ENCODE peak calls at places on chromosomes 11 and 22, in five cellular contexts. D, A, R, M and S are unnamed samples.

GRCh38 chr22:23233746-23234408 is 53.6 kb downstream of the BCR start:
- DNase-seq in M (no peak), A (no peak), R (no peak), D (no peak), S (no peak)

GRCh38 chr22:38725900-38726655 is 20.3 kb downstream of the GTPBP1 start:
- DNase-seq in A (no peak), R (no peak), D (no peak), M (no peak), S (no peak)

GRCh38 chr11:10481567-10482349 is 26.7 kb downstream of the AMPD3 start:
- DNase-seq in R (no peak), M (no peak), A (no peak), D (no peak), S (no peak)

GRCh38 chr11:1146311-1146864 is 11.4 kb upstream of the MUC5AC start:
- DNase-seq in R (no peak), A (no peak), D (no peak), M (no peak), S (no peak)

GRCh38 chr11:116862101-116862637 is 24.7 kb upstream of the APOA1 start:
- DNase-seq in M (no peak), A (no peak), D (no peak), R (no peak), S (no peak)

GRCh38 chr22:32606181-32606580 is 131.6 kb downstream of the FBXO7 start:
- DNase-seq in R (no peak), M (no peak), A (no peak), D (no peak), S (no peak)

GRCh38 chr11:285894-286220 is 3.1 kb upstream of the PGGHG start:
- DNase-seq in A (no peak), M (no peak), R (no peak), D (no peak), S (no peak)

GRCh38 chr11:100730266-100730665 is 43.2 kb downstream of the ARHGAP42 start:
- DNase-seq in A (peak; percentile 94), D (peak; percentile 53), M (no peak), R (peak; percentile 58), S (no peak)

GRCh38 chr11:126604461-126604860 is 249.0 kb downstream of the ST3GAL4 start:
- DNase-seq in R (no peak), A (no peak), D (no peak), M (no peak), S (no peak)

GRCh38 chr11:64364435-64364834 is 5.5 kb downstream of the RPS6KA4 start:
- DNase-seq in R (no peak), A (no peak), D (no peak), M (no peak), S (no peak)

GRCh38 chr11:128502736-128503135 is 84.6 kb downstream of the ETS1 start:
- DNase-seq in A (peak; percentile 77), D (peak; percentile 85), R (peak; percentile 83), M (no peak), S (no peak)

GRCh38 chr11:75035911-75036536 is 47.3 kb downstream of the NEU3 start:
- DNase-seq in A (no peak), R (no peak), D (no peak), M (no peak), S (no peak)

GRCh38 chr11:34754171-34754823 is 133.4 kb downstream of the EHF start:
- DNase-seq in R (no peak), M (no peak), A (no peak), D (no peak), S (no peak)

GRCh38 chr11:72354356-72355115 is 79.8 kb downstream of the CLPB start:
- DNase-seq in R (no peak), D (no peak), M (no peak), A (no peak), S (no peak)

GRCh38 chr11:15075162-15075526 is 1.8 kb downstream of the CALCB start:
- DNase-seq in M (no peak), A (no peak), R (no peak), D (no peak), S (no peak)

GRCh38 chr11:126375726-126376125 is 20.2 kb downstream of the ST3GAL4 start:
- DNase-seq in R (peak; percentile 39), D (no peak), A (no peak), M (no peak), S (peak; percentile 16)

GRCh38 chr11:134632347-134633119 is 220.5 kb upstream of the B3GAT1 start:
- DNase-seq in D (no peak), M (no peak), R (no peak), A (no peak), S (no peak)

GRCh38 chr22:45974498-45974897 is 2.5 kb downstream of the WNT7B start:
- DNase-seq in M (no peak), R (no peak), A (no peak), D (no peak), S (no peak)

GRCh38 chr22:43142881-43143562 is at the start of gene MCAT:
- DNase-seq in M (peak; percentile 90), A (no peak), D (peak; percentile 35), R (no peak), S (no peak)

GRCh38 chr11:70948855-70949551 is 303.4 kb downstream of the SHANK2 start:
- DNase-seq in D (no peak), R (no peak), A (no peak), M (peak; percentile 74), S (no peak)

GRCh38 chr11:112826026-112826425 is 135.2 kb upstream of the NCAM1 start:
- DNase-seq in A (no peak), R (no peak), M (no peak), D (no peak), S (no peak)

GRCh38 chr11:535519-536454 is at the start of gene HRAS:
- DNase-seq in D (peak; percentile 87), A (peak; percentile 66), R (peak; percentile 60), M (peak; percentile 97), S (peak; percentile 14)

GRCh38 chr11:44944181-44944852 is 6.4 kb downstream of the TP53I11 start:
- DNase-seq in M (no peak), A (no peak), D (no peak), R (no peak), S (no peak)

GRCh38 chr11:6745465-6746015 is 26.2 kb downstream of the OR2AG2 start:
- DNase-seq in M (no peak), A (no peak), R (no peak), D (no peak), S (no peak)

GRCh38 chr22:19806213-19807160 is 45.9 kb downstream of the TBX1 start:
- DNase-seq in D (no peak), A (no peak), R (no peak), M (peak; percentile 86), S (no peak)

GRCh38 chr11:69922596-69923111 is 103.4 kb upstream of the FGF3 start:
- DNase-seq in R (no peak), A (no peak), M (no peak), D (no peak), S (no peak)

GRCh38 chr11:92211576-92212167 is 12.9 kb upstream of the FAT3 start:
- DNase-seq in A (peak; percentile 14), M (no peak), R (no peak), D (peak; percentile 24), S (no peak)

GRCh38 chr11:108871152-108871551 is 206.3 kb downstream of the DDX10 start:
- DNase-seq in D (no peak), M (no peak), A (no peak), R (no peak), S (no peak)

GRCh38 chr22:27507935-27508504 is 293.5 kb downstream of the MN1 start:
- DNase-seq in D (no peak), R (no peak), A (no peak), M (no peak), S (no peak)

GRCh38 chr11:72239296-72239848 is 4.6 kb downstream of the PHOX2A start:
- DNase-seq in R (no peak), D (peak; percentile 34), M (no peak), A (no peak), S (no peak)

GRCh38 chr11:77823775-77824174 is 2.8 kb downstream of the AAMDC start:
- DNase-seq in D (no peak), A (no peak), R (no peak), M (no peak), S (no peak)

GRCh38 chr22:35098921-35099320 is 33.0 kb downstream of the ISX start:
- DNase-seq in R (no peak), D (no peak), M (no peak), A (no peak), S (no peak)